ENCODE peak calls at places on chromosome 1, in seven cellular contexts. B is dorsolateral prefrontal cortex, E is astrocyte of the cerebellum, K is neural crest cell, H is cardiac fibroblast, Q is NB4, V is tibial nerve. G is an unnamed sample.

GRCh38 chr1:59178803-59179202 is 118.1 kb upstream of the FGGY start:
- DNase-seq in K (no peak), H (no peak), B (no peak), V (peak; percentile 22), Q (no peak), E (no peak), G (no peak)

GRCh38 chr1:229844675-229845074 is 218.6 kb downstream of the URB2 start:
- DNase-seq in B (no peak), V (no peak), H (no peak), K (no peak), Q (no peak), E (no peak), G (no peak)

GRCh38 chr1:119865607-119866006 is 30.7 kb downstream of the ADAM30 start:
- DNase-seq in B (no peak), H (peak; percentile 24), K (no peak), V (no peak), E (no peak), Q (no peak), G (no peak)

GRCh38 chr1:233240839-233241682 is 54.5 kb downstream of the PCNX2 start:
- DNase-seq in Q (peak; percentile 59), B (peak; percentile 47), E (peak; percentile 27), K (peak; percentile 56), V (peak; percentile 52), H (peak; percentile 62), G (peak; percentile 65)

GRCh38 chr1:6207075-6207885 is 1.4 kb downstream of the RNF207 start:
- DNase-seq in Q (no peak), V (no peak), E (no peak), B (no peak), K (no peak), H (no peak), G (no peak)

GRCh38 chr1:181064030-181064594 is 24.4 kb upstream of the IER5 start:
- DNase-seq in H (no peak), Q (peak; percentile 51), K (no peak), B (no peak), V (no peak), E (no peak), G (no peak)

GRCh38 chr1:211825990-211826389 is 4.6 kb downstream of the LPGAT1 start:
- DNase-seq in E (no peak), B (no peak), K (no peak), V (no peak), H (peak; percentile 75), Q (no peak), G (no peak)

GRCh38 chr1:107972781-107973180 is 7.8 kb upstream of the VAV3 start:
- DNase-seq in Q (no peak), H (no peak), V (no peak), E (no peak), B (no peak), K (no peak), G (no peak)

GRCh38 chr1:215637041-215637573 is 70.0 kb downstream of the KCTD3 start:
- DNase-seq in V (peak; percentile 72), H (peak; percentile 29), E (peak; percentile 91), Q (no peak), K (no peak), B (no peak), G (no peak)

DNA sequence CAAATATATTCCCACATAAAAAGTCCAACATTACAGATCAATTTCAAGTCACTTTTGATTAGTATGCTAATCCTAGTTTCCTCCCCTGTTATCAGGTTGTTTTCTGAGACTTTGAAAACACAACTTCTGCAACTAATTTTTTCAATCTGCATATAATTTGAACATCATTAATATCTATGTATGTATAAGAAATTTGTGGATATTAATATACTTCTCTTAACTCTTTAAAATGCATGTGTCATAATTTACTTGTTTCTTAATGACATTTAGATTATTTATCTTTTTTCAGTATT is 48.6 kb downstream of the EXO1 start:
- DNase-seq in Q (no peak), H (no peak), E (no peak), K (no peak), B (no peak), V (no peak), G (no peak)
- TF ChIP-seq CTCF in Q (no peak), H (no peak), E (no peak), K (no peak), B (no peak), V (no peak), G (no peak)

DNA sequence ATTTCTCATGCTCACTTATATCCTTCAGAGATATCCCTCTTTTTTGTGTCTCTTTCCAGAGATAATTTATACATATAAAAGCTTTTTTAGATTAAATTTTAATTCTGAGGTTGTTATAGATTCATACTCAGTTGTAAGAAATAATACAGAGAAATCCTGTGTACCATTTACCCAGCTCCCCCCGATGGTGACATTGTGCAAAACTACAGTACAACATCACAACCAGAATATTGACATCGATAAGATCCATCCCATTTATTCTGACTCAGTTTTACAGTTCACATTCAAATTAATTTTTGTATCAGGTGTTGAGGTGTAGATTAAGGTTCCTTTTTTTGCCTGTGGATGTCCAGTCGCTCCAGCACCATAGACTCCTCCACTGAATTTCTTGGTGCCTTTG is 14.3 kb downstream of the DMRTB1 start:
- DNase-seq in H (peak; percentile 15), Q (no peak), K (no peak), B (no peak), E (peak; percentile 5), V (no peak), G (no peak)
- TF ChIP-seq CTCF in H (peak; percentile 34), Q (peak; percentile 16), K (peak; percentile 45), B (no peak), E (peak; percentile 53), V (no peak), G (no peak)

DNA sequence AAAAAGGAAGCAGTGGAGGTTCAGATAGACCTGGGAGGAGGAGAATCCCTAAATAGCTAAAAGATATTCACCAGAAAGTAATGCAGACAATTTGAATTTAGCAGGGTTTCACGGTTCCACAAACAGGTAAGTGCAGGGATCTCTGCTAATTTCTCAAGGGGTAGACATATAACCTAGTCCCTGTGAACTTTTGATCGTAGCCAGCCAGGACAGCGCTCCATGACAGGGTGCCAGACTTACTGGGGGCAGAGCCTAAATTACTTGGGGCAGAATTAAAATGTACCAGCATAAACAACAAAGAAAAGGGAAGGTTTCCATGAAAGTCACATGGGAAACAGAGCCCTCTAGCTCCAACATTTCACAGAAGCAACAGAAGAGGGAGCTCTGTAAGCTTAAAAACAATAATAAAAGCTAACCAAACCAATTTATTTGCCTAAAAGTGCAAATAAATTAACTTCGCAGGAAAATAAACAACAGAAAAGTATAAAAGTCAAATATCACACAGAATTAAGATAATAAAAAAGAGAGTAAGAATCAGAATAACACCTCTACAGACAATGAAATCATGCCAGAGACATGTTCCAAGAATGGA is 198.3 kb downstream of the DUSP10 start:
- DNase-seq in E (peak; percentile 24), V (no peak), H (peak; percentile 70), K (no peak), B (no peak), Q (peak; percentile 48), G (no peak)
- TF ChIP-seq CTCF in E (peak; percentile 54), V (no peak), H (peak; percentile 56), K (peak; percentile 62), B (peak; percentile 60), Q (peak; percentile 44), G (no peak)

DNA sequence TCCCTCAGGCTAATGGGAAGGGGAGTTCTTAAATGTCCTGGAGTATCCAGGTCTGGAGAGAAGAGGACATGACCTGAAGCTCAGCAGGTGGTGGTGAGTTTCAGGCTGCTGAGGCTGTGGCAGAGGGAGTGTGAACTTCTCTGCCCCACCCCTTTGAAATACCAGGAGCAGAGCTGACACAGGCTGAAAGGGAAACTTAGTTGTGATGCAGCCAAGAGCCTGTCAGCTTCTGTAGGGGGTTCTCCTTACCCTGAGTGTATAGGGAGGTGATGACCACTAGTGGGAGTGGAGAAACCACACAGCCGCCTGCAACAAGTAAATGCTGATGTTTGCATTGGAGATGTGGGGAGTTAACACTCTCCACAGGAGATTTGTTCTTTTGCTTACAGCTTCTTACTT is 152.3 kb downstream of the FCRL5 start:
- DNase-seq in V (no peak), B (no peak), Q (peak; percentile 65), H (no peak), E (no peak), K (no peak), G (no peak)
- TF ChIP-seq CTCF in V (no peak), B (no peak), Q (no peak), H (no peak), E (peak; percentile 6), K (no peak), G (no peak)

DNA sequence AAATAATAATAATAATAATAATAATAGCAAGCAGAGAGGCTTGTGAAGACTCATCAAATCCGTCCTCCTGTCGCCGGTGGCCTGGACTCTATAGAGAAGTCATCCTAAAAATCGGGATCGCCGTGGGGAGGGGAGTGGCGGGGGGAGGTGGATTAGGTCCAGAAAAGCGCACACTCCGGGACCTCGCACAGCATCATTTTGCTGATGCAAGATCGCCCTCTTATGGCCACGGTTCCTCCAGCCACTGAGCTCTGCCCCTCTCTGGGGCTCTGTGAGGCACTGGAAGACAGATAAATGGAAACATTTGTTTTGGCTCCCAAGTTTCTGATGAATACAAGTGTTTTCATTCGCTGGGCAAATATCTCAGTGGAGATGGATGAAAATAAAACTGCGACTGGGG is 612.0 kb downstream of the MATN1 start:
- DNase-seq in V (peak; percentile 27), B (no peak), K (peak; percentile 62), H (peak; percentile 25), E (peak; percentile 8), Q (peak; percentile 43), G (peak; percentile 68)
- TF ChIP-seq CTCF in V (no peak), B (peak; percentile 65), K (peak; percentile 73), H (peak; percentile 29), E (peak; percentile 60), Q (peak; percentile 63), G (peak; percentile 36)

GRCh38 chr1:109705411-109705810 is 6.6 kb upstream of the GSTM5 start:
- DNase-seq in K (no peak), B (no peak), Q (no peak), E (no peak), H (no peak), V (no peak), G (no peak)

GRCh38 chr1:109704173-109704572 is 7.9 kb upstream of the GSTM5 start:
- DNase-seq in H (no peak), V (no peak), B (no peak), E (no peak), K (no peak), Q (peak; percentile 1), G (no peak)
- TF ChIP-seq CTCF in H (no peak), V (no peak), B (no peak), E (no peak), K (no peak), Q (no peak), G (no peak)